ENCODE peak calls at places on chromosomes 5 and 9, in four cellular contexts. One of them, this sample, is unnamed.

GRCh38 chr5:42360641-42361320 is 62.5 kb upstream of the GHR start:
- DNase-seq in epithelial cell of esophagus: no peak
- DNase-seq in prostate gland: no peak
- DNase-seq in HCT116: no peak
- DNase-seq in this sample: no peak

GRCh38 chr9:124256517-124257069 is 1.2 kb upstream of the NEK6 start:
- DNase-seq in prostate gland: no peak
- DNase-seq in epithelial cell of esophagus: peak; percentile 90
- DNase-seq in HCT116: no peak
- DNase-seq in this sample: no peak

GRCh38 chr9:112712678-112713077 is 5.2 kb downstream of the INIP start:
- DNase-seq in prostate gland: no peak
- DNase-seq in HCT116: no peak
- DNase-seq in epithelial cell of esophagus: no peak
- DNase-seq in this sample: no peak

GRCh38 chr9:133707065-133707760 is 30.9 kb downstream of the SARDH start:
- DNase-seq in HCT116: no peak
- DNase-seq in epithelial cell of esophagus: peak; percentile 43
- DNase-seq in prostate gland: no peak
- DNase-seq in this sample: no peak

GRCh38 chr9:74366111-74366510 is 131.0 kb upstream of the RORB start:
- DNase-seq in prostate gland: no peak
- DNase-seq in epithelial cell of esophagus: no peak
- DNase-seq in HCT116: no peak
- DNase-seq in this sample: no peak

GRCh38 chr5:17897776-17898175 is 263.5 kb downstream of the TAF11L14 start:
- DNase-seq in HCT116: no peak
- DNase-seq in epithelial cell of esophagus: peak; percentile 76
- DNase-seq in prostate gland: peak; percentile 49
- DNase-seq in this sample: peak; percentile 46

GRCh38 chr5:150175536-150175935 is 9.0 kb downstream of the CDX1 start:
- DNase-seq in epithelial cell of esophagus: peak; percentile 32
- DNase-seq in HCT116: peak; percentile 19
- DNase-seq in prostate gland: no peak
- DNase-seq in this sample: no peak

GRCh38 chr9:32385135-32385884 is 867 bp downstream of the ACO1 start:
- DNase-seq in HCT116: no peak
- DNase-seq in prostate gland: no peak
- DNase-seq in epithelial cell of esophagus: peak; percentile 14
- DNase-seq in this sample: no peak

GRCh38 chr5:178209334-178210072 is 5.2 kb downstream of the HNRNPAB start:
- DNase-seq in HCT116: no peak
- DNase-seq in epithelial cell of esophagus: no peak
- DNase-seq in prostate gland: no peak
- DNase-seq in this sample: no peak

GRCh38 chr9:70421272-70422180 is 7.1 kb upstream of the KLF9 start:
- DNase-seq in epithelial cell of esophagus: peak; percentile 15
- DNase-seq in HCT116: no peak
- DNase-seq in prostate gland: no peak
- DNase-seq in this sample: no peak
- H3K4me3 ChIP-seq in epithelial cell of esophagus: no peak overlapping the region
- H3K4me3 ChIP-seq in HCT116: peak overlapping the region; percentile 75
- H3K4me3 ChIP-seq in prostate gland: peak overlapping the region; percentile 30
- H3K4me3 ChIP-seq in this sample: peak overlapping the region; percentile 59

GRCh38 chr9:126536836-126537465 is 76.8 kb upstream of the LMX1B start:
- DNase-seq in prostate gland: no peak
- DNase-seq in epithelial cell of esophagus: no peak
- DNase-seq in HCT116: no peak
- DNase-seq in this sample: no peak
- H3K4me3 ChIP-seq in prostate gland: no peak overlapping the region
- H3K4me3 ChIP-seq in epithelial cell of esophagus: no peak overlapping the region
- H3K4me3 ChIP-seq in HCT116: no peak overlapping the region
- H3K4me3 ChIP-seq in this sample: no peak overlapping the region

DNA sequence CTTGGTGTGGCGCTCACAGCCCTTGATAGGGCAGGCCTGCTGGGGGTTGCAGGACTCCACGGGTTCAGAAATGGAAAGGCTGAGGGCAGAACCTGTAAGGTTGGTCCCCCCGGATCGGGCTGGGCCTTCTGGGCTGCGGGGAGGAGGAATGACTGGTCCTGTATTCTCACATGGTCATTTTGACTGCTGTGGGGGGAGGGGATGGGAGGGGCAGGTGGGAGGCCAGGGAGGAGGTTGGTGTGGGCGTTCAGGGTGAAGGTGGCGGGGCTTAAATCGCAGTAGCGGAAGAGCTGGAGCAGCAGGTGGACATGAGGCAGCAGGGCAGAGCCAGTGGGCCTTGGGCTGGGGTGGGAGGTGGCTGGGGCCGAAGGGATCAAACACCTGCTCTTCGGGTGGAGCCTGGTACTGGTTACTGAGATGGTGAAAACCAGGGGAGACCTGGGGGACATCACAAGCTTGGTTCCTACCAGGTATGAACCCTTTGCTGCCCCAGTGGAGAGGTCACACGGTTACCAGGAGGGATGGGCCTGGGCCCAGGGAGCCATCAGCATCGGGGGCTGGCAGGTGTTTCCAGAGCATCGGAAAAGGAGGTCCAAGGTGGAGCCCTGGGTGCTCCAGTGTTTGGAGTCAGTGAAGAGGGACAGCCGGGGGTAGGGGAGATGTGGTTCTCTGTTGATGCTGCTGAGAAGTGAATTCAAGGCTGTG is 1.8 kb downstream of the MRPS2 start:
- DNase-seq in epithelial cell of esophagus: no peak
- DNase-seq in HCT116: no peak
- DNase-seq in prostate gland: no peak
- DNase-seq in this sample: no peak
- H3K4me3 ChIP-seq in epithelial cell of esophagus: peak overlapping the region; percentile 74
- H3K4me3 ChIP-seq in HCT116: peak overlapping the region; percentile 78
- H3K4me3 ChIP-seq in prostate gland: no peak overlapping the region
- H3K4me3 ChIP-seq in this sample: peak overlapping the region; percentile 84

DNA sequence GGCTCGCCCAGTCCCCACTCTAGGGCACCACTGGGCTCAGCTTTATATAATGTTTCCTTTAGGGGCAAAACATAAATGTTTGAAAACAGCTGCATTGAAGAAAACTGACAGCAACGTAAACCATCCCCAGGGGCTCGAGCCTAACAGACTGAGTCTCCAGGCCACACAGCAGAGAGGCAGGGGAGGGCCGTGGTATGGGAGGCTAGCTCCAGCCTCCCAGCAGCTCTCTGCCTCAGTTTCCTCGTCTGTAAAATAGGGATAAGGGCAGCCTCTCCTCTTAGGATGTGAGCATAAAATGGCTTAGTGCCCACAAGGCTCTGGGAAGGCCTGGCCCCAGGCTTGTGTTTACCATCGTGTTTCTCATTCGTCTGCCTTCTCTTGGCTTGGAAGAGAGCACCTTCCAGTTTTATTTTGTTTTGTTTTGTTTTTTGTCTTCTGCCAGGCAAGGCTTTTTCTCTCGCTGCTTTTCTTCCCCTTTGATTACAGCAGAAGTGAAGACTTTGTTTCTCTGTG is 2.7 kb downstream of the ANKRD33B start:
- DNase-seq in epithelial cell of esophagus: no peak
- DNase-seq in HCT116: no peak
- DNase-seq in prostate gland: no peak
- DNase-seq in this sample: no peak
- H3K4me3 ChIP-seq in epithelial cell of esophagus: no peak overlapping the region
- H3K4me3 ChIP-seq in HCT116: no peak overlapping the region
- H3K4me3 ChIP-seq in prostate gland: no peak overlapping the region
- H3K4me3 ChIP-seq in this sample: no peak overlapping the region

DNA sequence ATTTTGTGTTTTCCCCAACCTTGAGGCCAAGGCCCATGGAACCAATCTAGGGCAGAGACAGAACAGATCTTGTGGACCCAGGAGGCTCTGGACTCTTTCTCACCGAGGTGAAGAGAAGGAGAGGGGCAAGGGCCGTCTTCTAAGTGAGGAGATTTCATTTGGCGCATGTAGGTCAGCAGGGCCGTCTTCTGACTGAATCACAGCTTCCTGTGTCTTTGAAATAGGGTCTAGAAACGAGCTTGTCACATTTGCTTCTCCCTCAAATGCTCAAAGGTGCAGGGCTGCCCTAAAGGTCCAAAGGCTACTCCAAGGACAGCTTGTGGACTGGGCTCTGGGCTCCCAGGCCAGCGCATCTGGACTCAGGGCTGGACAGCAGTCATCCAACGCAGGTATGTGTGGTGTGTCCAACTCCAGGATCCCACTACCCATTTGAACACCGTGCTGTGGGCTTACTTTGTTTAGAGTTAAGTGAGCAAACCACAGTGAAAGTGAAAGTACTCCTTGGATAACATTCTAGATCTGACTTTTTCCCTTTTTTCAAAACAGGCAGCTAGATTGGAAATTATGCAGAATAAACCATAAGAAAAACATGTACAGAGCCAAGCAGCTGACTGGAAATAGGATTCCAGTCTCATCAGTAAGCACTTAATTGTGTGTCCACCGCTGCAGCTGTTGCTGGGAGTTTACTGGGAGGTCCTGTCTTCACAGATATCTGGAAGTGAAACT is 357.0 kb downstream of the GADD45G start:
- DNase-seq in HCT116: no peak
- DNase-seq in epithelial cell of esophagus: no peak
- DNase-seq in prostate gland: no peak
- DNase-seq in this sample: no peak
- H3K4me3 ChIP-seq in HCT116: no peak overlapping the region
- H3K4me3 ChIP-seq in epithelial cell of esophagus: no peak overlapping the region
- H3K4me3 ChIP-seq in prostate gland: no peak overlapping the region
- H3K4me3 ChIP-seq in this sample: no peak overlapping the region

DNA sequence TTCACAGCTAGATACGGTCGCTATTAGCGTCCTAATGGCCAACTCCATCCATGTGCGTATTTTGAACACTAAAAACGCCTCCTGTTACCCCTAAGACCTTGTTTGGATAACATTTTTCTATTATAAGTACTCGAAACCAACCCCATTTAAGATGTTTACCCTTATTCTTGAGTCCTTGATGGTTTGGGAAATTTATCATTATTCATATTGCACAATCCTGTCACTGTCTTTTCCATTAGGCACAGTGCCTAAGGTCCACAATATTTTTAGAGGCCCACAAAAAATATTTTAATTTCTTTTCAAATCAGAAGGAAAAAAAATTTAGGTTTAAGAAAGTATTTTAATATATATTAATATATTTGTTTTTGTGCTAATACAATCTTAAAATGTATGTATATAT is 1.3 kb upstream of the LIFR start:
- DNase-seq in prostate gland: no peak
- DNase-seq in HCT116: no peak
- DNase-seq in epithelial cell of esophagus: no peak
- DNase-seq in this sample: no peak
- H3K4me3 ChIP-seq in prostate gland: peak overlapping the region; percentile 90
- H3K4me3 ChIP-seq in HCT116: no peak overlapping the region
- H3K4me3 ChIP-seq in epithelial cell of esophagus: peak overlapping the region; percentile 69
- H3K4me3 ChIP-seq in this sample: peak overlapping the region; percentile 71

GRCh38 chr5:84080908-84081307 is 303.8 kb downstream of the EDIL3 start:
- DNase-seq in HCT116: no peak
- DNase-seq in prostate gland: no peak
- DNase-seq in epithelial cell of esophagus: no peak
- DNase-seq in this sample: no peak
- H3K4me3 ChIP-seq in HCT116: no peak overlapping the region
- H3K4me3 ChIP-seq in prostate gland: no peak overlapping the region
- H3K4me3 ChIP-seq in epithelial cell of esophagus: no peak overlapping the region
- H3K4me3 ChIP-seq in this sample: no peak overlapping the region

This sample was measured in LNCaP clone FGC.